ENCODE peak calls at places on chromosomes 2 and 18, in nine cellular contexts. I is sigmoid colon, D is adrenal gland, T is right atrium auricular region, O is stomach, B is esophagus squamous epithelium, F is OCI-LY7, A is colonic mucosa, G is transverse colon. P is an unnamed sample.

GRCh38 chr2:20052872-20053281 is 1.4 kb upstream of the LAPTM4A start:
- DNase-seq in I (peak), T (peak), A (peak), F (peak), G (peak), D (peak), B (peak), O (peak), P (peak)

GRCh38 chr2:59301466-59302402 is 1060.6 kb upstream of the FANCL start:
- DNase-seq in D (peak), O (peak), A (peak), F (peak), T (peak), B (no peak), I (peak), G (peak), P (no peak)

GRCh38 chr2:237752761-237753165 is 45.8 kb upstream of the RBM44 start:
- DNase-seq in T (no peak), G (no peak), B (no peak), O (no peak), D (no peak), A (no peak), I (no peak), F (no peak), P (no peak)

GRCh38 chr18:48728204-48728833 is 189.5 kb downstream of the CTIF start:
- DNase-seq in O (no peak), I (no peak), A (no peak), T (no peak), D (peak), B (no peak), F (no peak), G (no peak), P (no peak)

GRCh38 chr2:182650704-182651103 is 65.4 kb upstream of the DNAJC10 start:
- DNase-seq in A (no peak), B (no peak), O (no peak), I (no peak), D (no peak), F (peak), T (no peak), G (no peak), P (no peak)

GRCh38 chr2:217510790-217511291 is 492.0 kb downstream of the TNS1 start:
- DNase-seq in T (peak), B (no peak), F (peak), I (peak), D (peak), G (peak), A (peak), O (peak), P (no peak)

GRCh38 chr2:159108178-159108893 is 139.9 kb downstream of the TANC1 start:
- DNase-seq in G (no peak), B (no peak), A (no peak), F (no peak), T (no peak), I (no peak), D (no peak), O (no peak), P (no peak)

GRCh38 chr2:176297737-176298136 is 28.5 kb downstream of the MTX2 start:
- DNase-seq in T (no peak), F (no peak), B (no peak), I (no peak), G (no peak), A (no peak), D (no peak), O (no peak), P (no peak)

GRCh38 chr2:69660084-69660483 is 16.5 kb upstream of the AAK1 start:
- DNase-seq in D (no peak), T (no peak), I (no peak), G (no peak), A (no peak), B (no peak), O (no peak), F (no peak), P (no peak)

GRCh38 chr2:207129821-207130220 is 35.9 kb downstream of the KLF7 start:
- DNase-seq in I (no peak), D (no peak), G (no peak), B (no peak), F (no peak), T (no peak), A (no peak), O (no peak), P (no peak)

GRCh38 chr2:225328192-225328591 is 71.3 kb upstream of the NYAP2 start:
- DNase-seq in O (no peak), G (no peak), T (no peak), I (no peak), B (no peak), F (no peak), A (no peak), D (peak), P (no peak)

GRCh38 chr2:107588960-107589542 is 237.6 kb upstream of the RGPD4 start:
- DNase-seq in T (no peak), A (no peak), O (no peak), B (no peak), D (no peak), F (no peak), I (no peak), G (no peak), P (no peak)

GRCh38 chr2:39851251-39851650 is 72.2 kb upstream of the THUMPD2 start:
- DNase-seq in F (no peak), T (no peak), A (no peak), G (no peak), I (no peak), O (no peak), D (no peak), B (no peak), P (no peak)

GRCh38 chr2:39849982-39850526 is 71.0 kb upstream of the THUMPD2 start:
- DNase-seq in G (no peak), B (no peak), D (no peak), A (no peak), F (peak), O (no peak), T (no peak), I (no peak), P (no peak)

GRCh38 chr2:39855856-39856255 is 76.8 kb upstream of the THUMPD2 start:
- DNase-seq in B (no peak), F (no peak), T (no peak), A (no peak), D (no peak), I (no peak), G (no peak), O (no peak), P (no peak)

DNA sequence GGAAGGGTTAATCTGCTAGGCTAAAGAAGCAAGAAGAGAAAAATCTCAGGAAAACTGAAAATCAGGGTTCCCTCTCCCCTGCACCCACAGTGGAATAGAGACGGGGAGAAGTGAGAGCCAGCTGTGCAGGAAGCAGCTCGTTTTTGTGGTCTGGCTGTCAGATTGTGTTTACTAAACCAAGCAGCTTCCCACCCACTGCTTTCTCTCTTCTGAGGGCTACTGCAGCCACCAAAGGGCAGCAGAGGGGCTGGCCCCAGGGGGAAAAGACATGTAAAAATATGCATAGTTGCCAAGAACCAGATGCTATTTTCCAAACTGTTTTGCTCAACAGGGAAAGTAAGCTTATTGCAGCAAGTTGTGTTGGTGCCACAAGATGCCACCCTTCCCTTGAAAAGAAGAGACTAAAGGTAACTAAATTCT is 72.6 kb upstream of the THUMPD2 start:
- DNase-seq in I (no peak), B (no peak), G (no peak), A (no peak), T (no peak), D (no peak), F (peak), O (no peak), P (no peak)
- TF ChIP-seq CTCF in I (no peak), B (no peak), G (no peak), A (no peak), T (no peak), D (no peak), F (peak), O (no peak), P (no peak)

GRCh38 chr18:2880473-2880872 is 33.7 kb downstream of the EMILIN2 start:
- DNase-seq in I (no peak), G (no peak), T (no peak), F (no peak), B (no peak), D (no peak), O (no peak), A (no peak), P (peak)
- H3K4me3 ChIP-seq in I (no peak), G (no peak), T (no peak), F (no peak), B (no peak), D (no peak), O (no peak), A (no peak), P (no peak)

GRCh38 chr2:10495988-10496313 is 47.8 kb upstream of the ODC1 start:
- DNase-seq in G (no peak), D (no peak), T (peak), I (no peak), O (peak), A (peak), F (no peak), B (no peak), P (no peak)

GRCh38 chr2:10495311-10495987 is 47.3 kb upstream of the ODC1 start:
- DNase-seq in B (no peak), D (no peak), I (no peak), T (peak), O (no peak), F (no peak), G (no peak), A (peak), P (peak)

GRCh38 chr2:10493636-10494281 is 45.6 kb upstream of the ODC1 start:
- DNase-seq in I (no peak), G (peak), O (peak), F (peak), A (peak), D (no peak), T (peak), B (peak), P (peak)

GRCh38 chr2:10493075-10493635 is 45.0 kb upstream of the ODC1 start:
- DNase-seq in O (no peak), B (no peak), D (no peak), F (no peak), I (no peak), A (peak), T (no peak), G (no peak), P (no peak)

DNA sequence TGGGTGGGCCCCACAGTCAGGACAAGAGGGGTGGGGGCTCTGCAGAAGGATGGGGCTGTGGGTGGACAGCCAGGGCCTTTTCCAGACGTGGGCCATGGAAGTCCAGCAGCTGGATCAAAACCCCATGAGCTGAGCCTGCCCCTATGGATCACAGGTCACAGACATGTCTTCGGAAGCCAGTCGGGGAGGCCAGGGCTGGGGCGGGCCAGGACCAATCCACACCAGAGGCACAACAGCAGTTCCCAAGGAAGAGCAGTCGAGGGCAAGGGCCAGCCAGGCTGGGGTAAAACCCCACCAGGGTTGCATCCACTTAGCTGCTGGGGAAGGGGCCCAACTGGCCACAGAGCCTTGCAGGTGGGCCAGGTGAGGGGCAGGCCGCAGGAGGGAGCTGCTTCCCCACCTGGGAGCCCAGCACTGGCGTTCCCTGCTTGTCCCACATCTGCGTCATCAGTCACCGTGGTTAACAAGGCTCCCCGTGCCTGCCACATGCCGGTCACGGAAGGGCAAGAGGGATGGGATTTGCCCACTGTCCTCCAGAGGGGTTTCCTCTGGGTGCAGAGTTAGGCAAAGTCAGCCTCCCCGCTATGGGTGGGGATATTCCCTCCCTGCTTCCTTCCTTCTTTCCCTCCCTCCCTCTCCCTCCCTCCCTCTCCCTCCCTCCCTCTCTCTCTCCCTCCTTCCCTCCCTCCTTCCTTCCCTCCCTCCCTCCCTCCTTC is 46.4 kb upstream of the ODC1 start:
- DNase-seq in B (no peak), F (no peak), T (peak), D (no peak), O (peak), I (no peak), A (peak), G (no peak), P (peak)
- TF ChIP-seq CTCF in B (no peak), F (no peak), T (no peak), D (no peak), O (no peak), I (no peak), A (no peak), G (no peak), P (no peak)

GRCh38 chr2:23367760-23368159 is 17.2 kb upstream of the KLHL29 start:
- DNase-seq in B (no peak), T (no peak), G (no peak), D (no peak), A (no peak), I (no peak), O (no peak), F (no peak), P (no peak)
- H3K4me3 ChIP-seq in B (no peak), T (no peak), G (no peak), D (no peak), A (no peak), I (no peak), O (no peak), F (no peak), P (no peak)

DNA sequence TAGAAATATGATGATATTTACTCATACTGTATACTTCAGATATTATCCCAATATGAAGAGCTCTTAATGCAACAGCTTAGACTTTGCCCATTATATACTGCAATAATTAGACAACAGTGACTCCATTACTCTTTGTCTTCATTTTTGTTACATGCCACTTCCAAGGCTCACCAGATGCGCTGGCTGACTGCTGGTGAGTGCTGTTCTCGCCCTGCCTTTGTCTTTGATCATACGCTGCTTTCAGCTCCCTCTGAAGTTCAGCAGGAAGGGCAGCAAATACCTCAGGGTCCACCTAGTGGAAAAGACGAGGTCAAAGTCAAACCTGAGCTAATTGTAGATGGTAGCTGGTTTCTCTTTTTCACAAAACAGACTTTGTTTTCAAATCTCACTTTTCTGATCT is 66.3 kb downstream of the EIF5B start:
- DNase-seq in D (no peak), F (no peak), T (no peak), A (no peak), I (no peak), O (no peak), G (no peak), B (no peak), P (no peak)
- TF ChIP-seq CTCF in D (no peak), F (peak), T (no peak), A (no peak), I (no peak), O (no peak), G (no peak), B (no peak), P (no peak)